ENCODE peak calls at places on chromosomes 7 and 10, in seven cellular contexts. E, G, P, B, T, O and W are unnamed samples.

GRCh38 chr10:14617850-14618249 is 156.8 kb downstream of the FAM107B start:
- DNase-seq in E (no peak), G (no peak), P (no peak), B (no peak), T (no peak), O (no peak), W (peak)

GRCh38 chr10:9066152-9066551 is 1011.7 kb downstream of the GATA3 start:
- DNase-seq in E (no peak), G (no peak), P (no peak), B (no peak), T (no peak), O (no peak), W (no peak)

GRCh38 chr7:141039366-141039765 is 24.6 kb upstream of the MRPS33 start:
- DNase-seq in E (no peak), G (no peak), P (no peak), B (no peak), T (peak), O (no peak), W (no peak)

GRCh38 chr7:47496064-47496665 is 85.7 kb downstream of the TNS3 start:
- DNase-seq in E (no peak), G (no peak), P (no peak), B (no peak), T (no peak), O (no peak), W (no peak)

GRCh38 chr7:150562919-150563318 is 4.3 kb upstream of the GIMAP4 start:
- DNase-seq in E (no peak), G (no peak), P (no peak), B (no peak), T (no peak), O (no peak), W (no peak)

GRCh38 chr10:85916192-85916747 is 450.3 kb downstream of the GRID1 start:
- DNase-seq in E (no peak), G (no peak), P (no peak), B (no peak), T (no peak), O (no peak), W (no peak)

GRCh38 chr7:147509859-147510542 is 1080.6 kb upstream of the C7orf33 start:
- DNase-seq in E (no peak), G (no peak), P (peak), B (no peak), T (peak), O (no peak), W (peak)

GRCh38 chr10:75103881-75104686 is 7.4 kb upstream of the SAMD8 start:
- DNase-seq in E (no peak), G (no peak), P (no peak), B (no peak), T (no peak), O (no peak), W (peak)

GRCh38 chr7:101754432-101755159 is 62.8 kb upstream of the CUX1 start:
- DNase-seq in E (no peak), G (no peak), P (peak), B (no peak), T (peak), O (no peak), W (peak)

GRCh38 chr10:128463991-128464755 is 337.9 kb upstream of the MKI67 start:
- DNase-seq in E (peak), G (peak), P (peak), B (no peak), T (no peak), O (no peak), W (peak)

GRCh38 chr10:123294886-123295285 is 140.7 kb downstream of the BUB3 start:
- DNase-seq in E (no peak), G (no peak), P (no peak), B (no peak), T (no peak), O (no peak), W (no peak)

GRCh38 chr7:45035909-45036308 is 35.9 kb downstream of the CCM2 start:
- DNase-seq in E (no peak), G (no peak), P (no peak), B (no peak), T (no peak), O (no peak), W (peak)

GRCh38 chr7:151827620-151828019 is 49.3 kb downstream of the PRKAG2 start:
- DNase-seq in E (no peak), G (no peak), P (no peak), B (no peak), T (no peak), O (no peak), W (no peak)